ENCODE peak calls at places on chromosomes 7 and 10, in four cellular contexts. E is HCT116, F is SK-N-SH, P is K562. T is an unnamed sample.

GRCh38 chr10:22317121-22317370 is 858 bp downstream of the COMMD3 start:
- DNase-seq in F (no peak), P (no peak), E (no peak), T (no peak)

GRCh38 chr10:44397476-44398225 is 12.8 kb upstream of the CXCL12 start:
- DNase-seq in E (no peak), P (no peak), F (no peak), T (no peak)

GRCh38 chr10:77036993-77037734 is 600.4 kb downstream of the KCNMA1 start:
- DNase-seq in E (peak), F (peak), P (peak), T (peak)

GRCh38 chr7:155593455-155594162 is 47.2 kb upstream of the CNPY1 start:
- DNase-seq in E (no peak), F (no peak), P (no peak), T (no peak)

GRCh38 chr10:113485801-113486200 is 67.1 kb upstream of the HABP2 start:
- DNase-seq in P (no peak), F (no peak), E (no peak), T (no peak)

GRCh38 chr7:73496626-73497025 is 25.5 kb downstream of the BAZ1B start:
- DNase-seq in E (no peak), F (no peak), P (no peak), T (no peak)

GRCh38 chr10:93287775-93288174 is 194.4 kb downstream of the MYOF start:
- DNase-seq in F (no peak), E (no peak), P (no peak), T (no peak)

GRCh38 chr10:70578371-70578947 is 24.1 kb downstream of the PRF1 start:
- DNase-seq in P (peak), E (peak), F (no peak), T (no peak)

GRCh38 chr7:144256112-144256511 is 8.5 kb downstream of the OR2A7 start:
- DNase-seq in F (no peak), P (peak), E (peak), T (no peak)

GRCh38 chr7:84700563-84701370 is 486.1 kb downstream of the SEMA3D start:
- DNase-seq in P (no peak), E (no peak), F (no peak), T (no peak)

GRCh38 chr7:112484671-112485097 is 3.9 kb downstream of the LSMEM1 start:
- DNase-seq in E (peak), F (no peak), P (peak), T (no peak)

GRCh38 chr10:4074559-4075407 is 289.8 kb upstream of the KLF6 start:
- DNase-seq in F (peak), P (no peak), E (no peak), T (no peak)

GRCh38 chr10:60677541-60678129 is 100.6 kb upstream of the CDK1 start:
- DNase-seq in E (no peak), P (no peak), F (no peak), T (no peak)

GRCh38 chr10:59281861-59282260 is 80.5 kb downstream of the FAM13C start:
- DNase-seq in P (no peak), E (no peak), F (no peak), T (no peak)

GRCh38 chr7:93016085-93016471 is 101.7 kb downstream of the SAMD9 start:
- DNase-seq in P (no peak), E (no peak), F (no peak), T (no peak)

GRCh38 chr7:13742126-13742525 is 247.3 kb downstream of the ETV1 start:
- DNase-seq in E (peak), F (no peak), P (peak), T (peak)

GRCh38 chr10:35324196-35324595 is 12.1 kb upstream of the CCNY start:
- DNase-seq in E (no peak), P (no peak), F (no peak), T (no peak)

GRCh38 chr10:116216676-116217075 is 56.3 kb downstream of the GFRA1 start:
- DNase-seq in F (no peak), E (no peak), P (no peak), T (no peak)

GRCh38 chr10:112360308-112361270 is 13.3 kb upstream of the ACSL5 start:
- DNase-seq in E (no peak), P (no peak), F (no peak), T (no peak)

GRCh38 chr7:130364446-130364845 is 15.8 kb upstream of the CPA1 start:
- DNase-seq in P (peak), F (no peak), E (no peak), T (no peak)

GRCh38 chr7:138945169-138945568 is 36.0 kb downstream of the KIAA1549 start:
- DNase-seq in F (no peak), E (no peak), P (no peak), T (no peak)

GRCh38 chr7:134388336-134389019 is 70.4 kb downstream of the AKR1B1 start:
- DNase-seq in E (no peak), P (no peak), F (no peak), T (no peak)

GRCh38 chr10:34262965-34263364 is 552.1 kb downstream of the PARD3 start:
- DNase-seq in P (no peak), F (no peak), E (no peak), T (no peak)
- TF ChIP-seq JUND in P (no peak), F (no peak), E (no peak), T (no peak)

GRCh38 chr10:45461034-45461433 is 87.0 kb downstream of the ALOX5 start:
- DNase-seq in E (no peak), P (no peak), F (no peak), T (no peak)

GRCh38 chr10:45460235-45460878 is 86.3 kb downstream of the ALOX5 start:
- DNase-seq in P (no peak), F (no peak), E (no peak), T (no peak)

GRCh38 chr10:45466784-45467183 is 92.8 kb downstream of the ALOX5 start:
- DNase-seq in E (no peak), P (no peak), F (no peak), T (no peak)

GRCh38 chr10:45464958-45465567 is 91.0 kb downstream of the ALOX5 start:
- DNase-seq in E (peak), F (peak), P (peak), T (peak)

GRCh38 chr10:45463244-45464116 is 89.5 kb downstream of the ALOX5 start:
- DNase-seq in F (no peak), P (no peak), E (no peak), T (no peak)
- TF ChIP-seq JUND in F (no peak), P (no peak), E (no peak), T (no peak)

DNA sequence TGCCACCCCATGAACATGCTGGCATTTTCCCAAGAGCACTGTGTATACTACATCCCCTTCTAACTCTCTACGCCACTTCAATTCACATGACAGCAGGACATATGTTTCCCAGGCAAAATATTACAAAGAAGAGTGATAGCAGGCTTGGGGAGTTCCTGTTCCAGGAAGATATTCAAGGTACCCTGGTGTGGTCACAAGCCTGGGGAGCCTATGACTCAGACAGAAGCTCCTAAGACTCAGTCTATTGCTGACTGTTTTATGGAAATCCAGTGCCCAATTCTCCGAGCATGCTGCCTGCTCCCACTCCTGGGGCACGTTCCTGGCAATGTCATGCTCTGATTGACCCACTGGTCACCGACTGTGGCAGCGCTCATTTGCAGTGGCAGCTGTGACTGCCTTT is 23.5 kb upstream of the ABLIM1 start:
- DNase-seq in F (no peak), E (peak), P (no peak), T (no peak)
- TF ChIP-seq JUND in F (no peak), E (peak), P (no peak), T (no peak)

GRCh38 chr7:157699357-157700013 is 362.7 kb downstream of the DNAJB6 start:
- DNase-seq in E (no peak), F (no peak), P (no peak), T (no peak)
- TF ChIP-seq JUND in E (no peak), F (no peak), P (no peak), T (no peak)

DNA sequence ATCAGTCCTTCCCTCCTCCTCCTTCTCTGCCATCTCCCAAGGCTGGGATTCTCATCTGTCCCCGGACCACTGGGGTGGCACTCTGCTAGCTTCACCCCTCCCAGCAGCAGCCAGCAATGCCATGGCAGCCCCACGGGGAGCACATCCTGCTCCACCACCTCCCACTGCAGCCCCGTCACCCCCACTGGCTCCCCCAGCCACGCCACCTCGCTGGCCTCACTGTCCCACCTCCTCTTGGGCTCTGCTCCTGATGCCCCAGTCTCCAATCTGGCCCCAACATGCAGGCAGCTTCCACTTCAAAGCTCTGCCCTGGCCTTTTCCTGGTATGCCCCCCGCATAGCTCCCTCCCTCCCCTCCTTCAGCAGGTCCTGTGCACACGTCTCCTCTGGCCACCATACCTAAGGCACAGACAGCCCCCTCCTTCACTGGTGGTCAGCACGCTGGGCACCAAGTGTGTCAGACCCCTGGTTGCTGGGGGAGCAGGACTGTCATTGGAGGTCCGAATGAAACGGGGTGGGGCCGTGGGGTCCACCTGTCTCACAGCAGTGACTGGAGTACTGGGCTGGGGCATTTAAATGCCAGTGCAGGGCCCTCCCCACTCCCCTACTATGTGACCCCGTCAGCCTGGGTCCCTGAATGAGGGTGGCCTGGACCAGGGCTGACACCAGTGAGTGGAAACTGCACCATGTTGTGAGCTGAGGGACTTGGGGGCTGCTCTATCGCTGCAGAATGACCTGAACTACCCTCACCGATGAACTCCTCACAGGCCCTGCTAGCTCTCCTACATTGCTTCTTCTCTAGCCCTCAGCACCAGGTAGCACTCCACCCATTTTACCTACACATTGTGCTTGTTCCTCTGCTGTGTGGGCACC is 38.7 kb downstream of the RASGEF1A start:
- DNase-seq in F (no peak), P (no peak), E (no peak), T (no peak)
- TF ChIP-seq JUND in F (no peak), P (no peak), E (no peak), T (no peak)

T was measured in T47D.